ENCODE peak calls at places on chromosome 13, in five cellular contexts. E, A, F, I and U are unnamed samples.

GRCh38 chr13:56378566-56378965 is 762.2 kb upstream of the PRR20A start:
- DNase-seq in E (no peak), A (no peak), F (no peak), I (no peak), U (no peak)

GRCh38 chr13:45434556-45435371 is 16.6 kb upstream of the SLC25A30 start:
- DNase-seq in E (no peak), A (no peak), F (no peak), I (no peak), U (no peak)

GRCh38 chr13:24854311-24854710 is 90.3 kb downstream of the RNF17 start:
- DNase-seq in E (no peak), A (peak), F (no peak), I (no peak), U (no peak)

GRCh38 chr13:82747948-82748347 is 1134.3 kb downstream of the SLITRK1 start:
- DNase-seq in E (no peak), A (peak), F (no peak), I (no peak), U (no peak)

GRCh38 chr13:102291587-102292218 is 110.1 kb downstream of the FGF14 start:
- DNase-seq in E (no peak), A (no peak), F (no peak), I (no peak), U (no peak)

GRCh38 chr13:40206241-40207109 is 460.0 kb downstream of the FOXO1 start:
- DNase-seq in E (peak), A (no peak), F (no peak), I (no peak), U (peak)

GRCh38 chr13:83895994-83896580 is 13.8 kb upstream of the SLITRK1 start:
- DNase-seq in E (no peak), A (peak), F (no peak), I (no peak), U (no peak)

GRCh38 chr13:61760102-61760501 is 344.5 kb upstream of the PCDH20 start:
- DNase-seq in E (no peak), A (no peak), F (no peak), I (no peak), U (no peak)

GRCh38 chr13:107348471-107348870 is 780.5 kb upstream of the ARGLU1 start:
- DNase-seq in E (no peak), A (no peak), F (no peak), I (no peak), U (no peak)

GRCh38 chr13:68050746-68051145 is 820.6 kb upstream of the PCDH9 start:
- DNase-seq in E (no peak), A (no peak), F (no peak), I (no peak), U (no peak)

GRCh38 chr13:80751854-80752253 is 410.9 kb upstream of the SPRY2 start:
- DNase-seq in E (no peak), A (no peak), F (no peak), I (no peak), U (no peak)

GRCh38 chr13:58165617-58166016 is 534.1 kb downstream of the PCDH17 start:
- DNase-seq in E (no peak), A (no peak), F (no peak), I (no peak), U (no peak)

GRCh38 chr13:99989376-99990044 is 7.9 kb downstream of the ZIC2 start:
- DNase-seq in E (no peak), A (no peak), F (no peak), I (no peak), U (no peak)

GRCh38 chr13:30832845-30833332 is 73.2 kb upstream of the MEDAG start:
- DNase-seq in E (peak), A (no peak), F (peak), I (peak), U (peak)

GRCh38 chr13:34776390-34776981 is 165.6 kb upstream of the NBEA start:
- DNase-seq in E (no peak), A (no peak), F (no peak), I (no peak), U (no peak)

GRCh38 chr13:34777914-34778303 is 164.2 kb upstream of the NBEA start:
- DNase-seq in E (no peak), A (no peak), F (no peak), I (no peak), U (no peak)

GRCh38 chr13:34776984-34777913 is 164.8 kb upstream of the NBEA start:
- DNase-seq in E (no peak), A (no peak), F (no peak), I (no peak), U (no peak)

GRCh38 chr13:34779171-34779570 is 162.9 kb upstream of the NBEA start:
- DNase-seq in E (no peak), A (no peak), F (peak), I (no peak), U (no peak)
- TF ChIP-seq CTCF in E (no peak), A (no peak), F (no peak), I (no peak), U (no peak)

GRCh38 chr13:69580255-69580654 is 527.4 kb upstream of the ATXN8OS start:
- DNase-seq in E (no peak), A (no peak), F (no peak), I (no peak), U (no peak)

GRCh38 chr13:69579351-69579750 is 528.3 kb upstream of the ATXN8OS start:
- DNase-seq in E (no peak), A (no peak), F (no peak), I (no peak), U (no peak)
- TF ChIP-seq CTCF in E (no peak), A (no peak), F (no peak), I (peak), U (peak)

DNA sequence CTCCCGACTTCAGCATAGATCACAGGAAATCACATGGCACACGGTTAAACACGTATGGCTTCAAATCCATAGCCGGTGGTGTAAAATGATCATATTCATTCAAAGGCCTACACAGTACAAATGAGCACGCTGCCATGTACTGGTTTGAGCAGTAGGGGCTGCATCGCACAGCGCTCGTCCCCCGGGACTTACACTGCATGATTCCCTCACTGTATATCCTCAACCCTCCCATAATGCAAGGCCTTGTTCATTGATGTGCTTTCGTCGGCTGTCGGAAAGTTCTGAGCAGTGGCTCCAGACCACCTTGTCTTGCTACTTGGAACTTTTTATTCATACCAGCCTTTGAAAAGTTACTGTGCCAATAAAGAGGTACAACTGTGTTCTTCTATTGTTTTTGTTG is 578.2 kb downstream of the MYO16 start:
- DNase-seq in E (no peak), A (no peak), F (no peak), I (no peak), U (no peak)
- TF ChIP-seq CTCF in E (no peak), A (no peak), F (no peak), I (no peak), U (no peak)

DNA sequence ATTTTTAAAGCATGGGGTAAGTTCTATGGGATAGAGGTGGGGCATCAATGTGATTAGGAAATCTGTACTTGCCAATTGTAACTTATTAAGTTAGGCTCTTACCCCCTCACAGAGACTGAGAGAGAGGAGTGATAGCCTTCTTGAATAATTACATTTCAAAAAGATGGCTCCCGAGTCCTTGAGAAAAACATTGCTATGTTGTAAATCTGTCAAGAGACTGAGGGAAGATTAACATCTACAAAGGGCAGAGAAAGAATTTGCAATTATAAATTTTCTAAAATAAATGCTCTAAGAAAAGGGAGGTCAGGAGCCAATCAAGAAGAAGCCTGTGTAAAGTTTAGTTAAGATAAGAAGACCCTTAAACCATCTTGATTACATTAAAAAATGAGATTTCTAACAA is 1570.8 kb downstream of the OLFM4 start:
- DNase-seq in E (no peak), A (no peak), F (no peak), I (no peak), U (no peak)
- TF ChIP-seq CTCF in E (no peak), A (no peak), F (no peak), I (no peak), U (no peak)

DNA sequence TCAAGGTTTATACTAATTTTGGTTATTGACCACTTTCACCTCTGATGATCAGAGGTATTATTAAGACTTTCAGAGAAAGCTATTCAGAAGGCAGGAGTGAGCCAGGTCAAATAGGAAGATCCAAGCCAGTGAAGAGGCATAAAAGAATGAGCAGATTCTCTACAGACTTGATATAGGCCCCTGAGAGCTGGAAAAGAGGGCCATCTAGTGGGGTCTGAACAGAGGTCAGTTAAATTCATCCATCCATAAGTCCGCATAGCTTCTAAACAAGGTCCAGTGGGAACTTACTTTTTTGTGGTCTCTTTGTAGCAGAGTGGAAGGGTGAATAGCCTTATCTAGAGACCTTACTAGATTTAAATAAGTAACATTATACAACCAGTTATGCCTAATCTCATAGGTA is 126.6 kb upstream of the UFM1 start:
- DNase-seq in E (no peak), A (peak), F (no peak), I (no peak), U (no peak)
- TF ChIP-seq CTCF in E (no peak), A (peak), F (no peak), I (peak), U (no peak)

DNA sequence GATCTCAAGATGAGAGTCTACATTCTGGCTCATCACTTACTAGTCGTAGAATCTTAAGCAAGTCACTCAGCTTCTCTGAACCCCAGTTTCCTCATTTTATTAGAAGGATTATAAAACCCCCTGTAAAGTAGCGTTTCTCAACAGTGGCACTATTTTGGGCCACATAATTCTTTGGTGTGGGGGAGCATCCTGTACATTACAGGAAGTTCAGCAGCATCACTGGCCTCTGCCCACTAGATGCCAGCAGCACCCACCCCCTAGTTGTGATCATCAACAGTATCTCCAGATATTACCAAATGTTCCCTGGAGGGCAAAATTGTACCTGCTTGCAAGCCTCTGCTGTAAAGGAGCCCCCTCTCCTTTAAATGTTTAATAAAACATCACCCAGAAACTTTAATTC is 22.6 kb downstream of the STARD13 start:
- DNase-seq in E (no peak), A (no peak), F (no peak), I (no peak), U (no peak)
- TF ChIP-seq CTCF in E (no peak), A (peak), F (no peak), I (no peak), U (peak)

DNA sequence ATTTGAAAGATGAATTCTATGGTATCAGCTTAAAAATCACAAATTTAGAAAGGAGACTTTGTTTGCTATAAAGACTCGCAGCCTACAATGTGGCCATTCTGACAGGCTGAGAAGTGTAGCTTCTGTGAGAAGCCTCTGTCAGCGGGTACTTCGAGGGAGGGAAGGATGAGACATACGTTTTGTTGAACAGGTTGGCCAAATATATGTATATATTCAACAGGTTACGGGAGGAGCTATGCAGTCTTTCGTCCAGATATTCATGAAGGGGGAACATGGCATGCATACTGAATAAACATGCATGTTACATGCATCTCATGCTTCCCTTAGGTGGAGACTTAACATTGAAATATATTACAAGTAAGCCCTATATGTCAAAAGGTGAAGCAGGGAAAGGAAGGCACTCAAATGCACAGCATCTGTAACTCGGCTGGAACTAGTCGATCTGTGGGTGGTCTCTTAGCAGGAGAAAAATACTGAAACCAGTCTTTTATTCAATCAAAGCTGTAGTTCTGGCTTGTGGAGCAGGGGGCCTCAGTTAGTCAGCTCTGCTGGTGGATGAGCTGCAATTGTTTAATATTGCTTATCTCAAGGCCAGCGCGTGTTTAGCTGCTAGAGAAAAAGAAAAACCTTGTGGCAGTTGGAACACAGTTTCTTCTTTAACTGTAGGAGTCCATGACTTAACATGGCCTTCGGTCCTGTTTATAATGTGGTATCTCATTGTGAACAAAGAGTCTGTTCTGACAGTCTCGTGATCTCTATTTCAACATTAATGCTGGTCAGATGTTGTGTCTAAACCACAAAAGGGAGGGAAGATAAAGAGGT is 94.3 kb downstream of the FAM216B start:
- DNase-seq in E (no peak), A (no peak), F (no peak), I (no peak), U (peak)
- TF ChIP-seq CTCF in E (no peak), A (no peak), F (no peak), I (peak), U (no peak)

DNA sequence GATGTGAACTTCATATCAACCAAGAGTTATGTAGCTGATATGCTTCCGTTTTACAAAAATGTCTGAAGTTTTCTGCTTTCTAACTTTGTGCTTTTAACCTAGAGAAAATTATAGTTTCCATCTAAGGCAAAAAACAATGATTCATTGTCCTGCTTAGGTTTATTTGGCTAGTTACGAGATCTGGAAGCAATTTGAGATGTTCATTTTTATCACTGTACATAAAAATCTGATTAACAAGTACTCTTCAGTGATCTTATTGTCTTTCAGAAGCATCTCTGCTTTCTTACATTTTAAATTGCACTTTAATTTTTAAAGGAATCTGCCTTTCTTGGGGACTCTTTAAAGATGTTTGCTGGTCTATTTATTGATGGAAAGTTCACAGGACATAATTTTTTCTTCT is 188.1 kb downstream of the RFC3 start:
- DNase-seq in E (no peak), A (no peak), F (no peak), I (no peak), U (no peak)
- TF ChIP-seq CTCF in E (no peak), A (no peak), F (no peak), I (no peak), U (no peak)

GRCh38 chr13:22298530-22298929 is 627.7 kb downstream of the FGF9 start:
- DNase-seq in E (no peak), A (no peak), F (no peak), I (no peak), U (no peak)
- TF ChIP-seq CTCF in E (no peak), A (no peak), F (no peak), I (no peak), U (no peak)